ENCODE peak calls at places on chromosomes 5 and 9, in four cellular contexts. N is fibroblast of the aortic adventitia, Q is hepatic stellate cell, W is left ventricle myocardium superior. R is an unnamed sample.

GRCh38 chr5:35926389-35927051 is 11.9 kb downstream of the CAPSL start:
- DNase-seq in N (peak; percentile 66), Q (peak; percentile 50), W (no peak), R (no peak)

GRCh38 chr5:113433071-113433470 is 1.7 kb downstream of the TSSK1B start:
- DNase-seq in N (no peak), Q (no peak), W (no peak), R (no peak)

GRCh38 chr9:76680716-76681431 is 83.4 kb upstream of the PCA3 start:
- DNase-seq in N (no peak), Q (no peak), W (no peak), R (no peak)

GRCh38 chr9:95349109-95350038 is 31.9 kb upstream of the FANCC start:
- DNase-seq in N (no peak), Q (no peak), W (no peak), R (no peak)

GRCh38 chr5:38453506-38453905 is 102.9 kb downstream of the LIFR start:
- DNase-seq in N (no peak), Q (no peak), W (no peak), R (peak; percentile 13)

GRCh38 chr5:171275822-171276544 is 33.1 kb upstream of the TLX3 start:
- DNase-seq in N (no peak), Q (no peak), W (no peak), R (no peak)

GRCh38 chr5:54390015-54390414 is 65.5 kb upstream of the HSPB3 start:
- DNase-seq in N (peak; percentile 76), Q (peak; percentile 40), W (no peak), R (no peak)

GRCh38 chr5:75891020-75891419 is 173.8 kb upstream of the POC5 start:
- DNase-seq in N (no peak), Q (no peak), W (no peak), R (no peak)

GRCh38 chr9:98958271-98958989 is 14.7 kb downstream of the COL15A1 start:
- DNase-seq in N (peak; percentile 87), Q (peak; percentile 92), W (no peak), R (no peak)

GRCh38 chr5:106127985-106128384 is 1542.8 kb downstream of the EFNA5 start:
- DNase-seq in N (no peak), Q (no peak), W (no peak), R (no peak)

GRCh38 chr9:23822331-23823169 is 3.5 kb downstream of the ELAVL2 start:
- DNase-seq in N (no peak), Q (no peak), W (no peak), R (no peak)

GRCh38 chr9:91799113-91799735 is 150.8 kb downstream of the ROR2 start:
- DNase-seq in N (no peak), Q (no peak), W (no peak), R (no peak)

GRCh38 chr9:134536101-134536900 is 105.3 kb upstream of the COL5A1 start:
- DNase-seq in N (peak; percentile 70), Q (peak; percentile 90), W (peak; percentile 12), R (peak; percentile 20)

GRCh38 chr5:172178301-172179031 is 9.6 kb downstream of the STK10 start:
- DNase-seq in N (no peak), Q (no peak), W (no peak), R (no peak)

GRCh38 chr9:130912932-130913598 is 16.5 kb upstream of the QRFP start:
- DNase-seq in N (peak; percentile 64), Q (peak; percentile 60), W (peak; percentile 44), R (no peak)

GRCh38 chr5:181041043-181041442 is 977 bp downstream of the BTNL9 start:
- DNase-seq in N (no peak), Q (no peak), W (no peak), R (no peak)

GRCh38 chr9:87107072-87107471 is 159.8 kb upstream of the GAS1 start:
- DNase-seq in N (no peak), Q (no peak), W (no peak), R (no peak)

GRCh38 chr9:35516481-35516880 is 26.6 kb downstream of the RUSC2 start:
- DNase-seq in N (peak; percentile 74), Q (peak; percentile 50), W (no peak), R (no peak)

GRCh38 chr5:78300464-78301045 is 6.1 kb upstream of the AP3B1 start:
- DNase-seq in N (peak; percentile 53), Q (no peak), W (no peak), R (no peak)

R was measured in Right ventricle myocardium superior.